ENCODE peak calls at places on chromosome 4, in eight cellular contexts. D, L, M, X, E, A, V and P are unnamed samples.

GRCh38 chr4:988726-989721 is 2.2 kb downstream of the IDUA start:
- DNase-seq in D (no peak), L (no peak), M (no peak), X (no peak), E (no peak), A (no peak), V (no peak), P (no peak)

GRCh38 chr4:79249879-79250503 is 75.9 kb downstream of the NAA11 start:
- DNase-seq in D (no peak), L (no peak), M (no peak), X (no peak), E (no peak), A (no peak), V (no peak), P (no peak)

GRCh38 chr4:182246401-182247205 is 3.4 kb downstream of the TENM3 start:
- DNase-seq in D (no peak), L (no peak), M (no peak), X (no peak), E (no peak), A (peak; percentile 78), V (no peak), P (no peak)

GRCh38 chr4:5429747-5430146 is 278.6 kb downstream of the EVC2 start:
- DNase-seq in D (no peak), L (no peak), M (no peak), X (no peak), E (no peak), A (no peak), V (no peak), P (no peak)

GRCh38 chr4:137283737-137284136 is 248.6 kb downstream of the PCDH18 start:
- DNase-seq in D (no peak), L (no peak), M (no peak), X (no peak), E (no peak), A (peak; percentile 39), V (no peak), P (no peak)

GRCh38 chr4:83216856-83217683 is 67.5 kb downstream of the COQ2 start:
- DNase-seq in D (no peak), L (no peak), M (no peak), X (no peak), E (no peak), A (no peak), V (no peak), P (no peak)

GRCh38 chr4:118270492-118270891 is 82.3 kb downstream of the PRSS12 start:
- DNase-seq in D (no peak), L (no peak), M (no peak), X (no peak), E (peak; percentile 65), A (peak; percentile 66), V (no peak), P (no peak)

GRCh38 chr4:13218316-13218958 is 265.7 kb downstream of the RAB28 start:
- DNase-seq in D (peak; percentile 22), L (no peak), M (no peak), X (no peak), E (no peak), A (no peak), V (no peak), P (no peak)

GRCh38 chr4:126530996-126531585 is 1101.7 kb upstream of the INTU start:
- DNase-seq in D (no peak), L (no peak), M (no peak), X (no peak), E (no peak), A (peak; percentile 2), V (no peak), P (no peak)

GRCh38 chr4:144355809-144356757 is 215.6 kb upstream of the GYPA start:
- DNase-seq in D (no peak), L (peak; percentile 51), M (no peak), X (no peak), E (peak; percentile 88), A (peak; percentile 78), V (no peak), P (no peak)

GRCh38 chr4:107838763-107839162 is 14.0 kb downstream of the SGMS2 start:
- DNase-seq in D (no peak), L (no peak), M (no peak), X (no peak), E (no peak), A (peak; percentile 38), V (no peak), P (no peak)

GRCh38 chr4:66688674-66689073 is 856.6 kb downstream of the CENPC start:
- DNase-seq in D (no peak), L (no peak), M (no peak), X (no peak), E (no peak), A (peak; percentile 9), V (no peak), P (no peak)

GRCh38 chr4:47213971-47214370 is 182.6 kb downstream of the GABRB1 start:
- DNase-seq in D (no peak), L (no peak), M (no peak), X (no peak), E (no peak), A (peak; percentile 96), V (no peak), P (no peak)
- H3K27ac ChIP-seq in D (no peak overlapping the region), L (no peak overlapping the region), M (no peak overlapping the region), X (no peak overlapping the region), E (no peak overlapping the region), A (no peak overlapping the region), V (no peak overlapping the region), P (peak overlapping the region; percentile 42)

DNA sequence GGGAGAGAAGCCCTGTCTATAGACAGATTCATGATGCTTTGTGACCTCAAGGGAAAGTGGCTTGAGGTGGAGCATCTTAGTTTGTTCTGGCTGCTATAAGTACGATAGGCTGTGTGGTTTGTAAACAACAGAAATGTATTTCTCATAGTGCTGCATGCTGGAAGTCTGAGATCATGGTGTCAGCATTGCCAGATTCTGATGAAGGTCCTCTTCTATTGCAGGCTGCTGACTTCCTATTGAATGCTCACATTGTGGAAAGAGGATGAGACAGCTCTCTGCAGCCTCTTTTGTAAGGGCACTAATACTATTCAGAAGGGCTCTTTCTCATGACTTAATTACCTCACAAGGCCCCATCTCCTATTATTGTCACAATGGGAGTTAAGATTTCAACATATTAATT is 1674.0 kb upstream of the PCDH7 start:
- DNase-seq in D (no peak), L (no peak), M (no peak), X (no peak), E (peak; percentile 6), A (peak; percentile 92), V (no peak), P (no peak)
- H3K27ac ChIP-seq in D (no peak overlapping the region), L (no peak overlapping the region), M (no peak overlapping the region), X (no peak overlapping the region), E (no peak overlapping the region), A (peak overlapping the region; percentile 49), V (no peak overlapping the region), P (peak overlapping the region; percentile 68)

GRCh38 chr4:147866532-147867271 is 134.8 kb downstream of the ARHGAP10 start:
- DNase-seq in D (peak; percentile 92), L (peak; percentile 66), M (peak; percentile 98), X (peak; percentile 95), E (peak; percentile 94), A (peak; percentile 91), V (peak; percentile 94), P (peak; percentile 78)

GRCh38 chr4:147863111-147863747 is 131.3 kb downstream of the ARHGAP10 start:
- DNase-seq in D (no peak), L (no peak), M (no peak), X (no peak), E (no peak), A (no peak), V (no peak), P (no peak)

GRCh38 chr4:147863808-147864472 is 132.1 kb downstream of the ARHGAP10 start:
- DNase-seq in D (no peak), L (no peak), M (no peak), X (peak; percentile 59), E (no peak), A (peak; percentile 44), V (no peak), P (no peak)

GRCh38 chr4:147865926-147866325 is 134.0 kb downstream of the ARHGAP10 start:
- DNase-seq in D (no peak), L (no peak), M (no peak), X (no peak), E (no peak), A (peak; percentile 60), V (no peak), P (no peak)

GRCh38 chr4:147864591-147864990 is 132.7 kb downstream of the ARHGAP10 start:
- DNase-seq in D (no peak), L (no peak), M (no peak), X (no peak), E (no peak), A (peak; percentile 24), V (no peak), P (no peak)
- H3K27ac ChIP-seq in D (no peak overlapping the region), L (no peak overlapping the region), M (peak overlapping the region; percentile 8), X (no peak overlapping the region), E (no peak overlapping the region), A (no peak overlapping the region), V (no peak overlapping the region), P (no peak overlapping the region)

GRCh38 chr4:153241970-153242847 is 38.0 kb downstream of the TRIM2 start:
- DNase-seq in D (no peak), L (no peak), M (no peak), X (no peak), E (no peak), A (peak; percentile 73), V (no peak), P (no peak)
- H3K27ac ChIP-seq in D (no peak overlapping the region), L (no peak overlapping the region), M (peak overlapping the region; percentile 30), X (no peak overlapping the region), E (no peak overlapping the region), A (peak overlapping the region; percentile 37), V (no peak overlapping the region), P (peak overlapping the region; percentile 49)

DNA sequence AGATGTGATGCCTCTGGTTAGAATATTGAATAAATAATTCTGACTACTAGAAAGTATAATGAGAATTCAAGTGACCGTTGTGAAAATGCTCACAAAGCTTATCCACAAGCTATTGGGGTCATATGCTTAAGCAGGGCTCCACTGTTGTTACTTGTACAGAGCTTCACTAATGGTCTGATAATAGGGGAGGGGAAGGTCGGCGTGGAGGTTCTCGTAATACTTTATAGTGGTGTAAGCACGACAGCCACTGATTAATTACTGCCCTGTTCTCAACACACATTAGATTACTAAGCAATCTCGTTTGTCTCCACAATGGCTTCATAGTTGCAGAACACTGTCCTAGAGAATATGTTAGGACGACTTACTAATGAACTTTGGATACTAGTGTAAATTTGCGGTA is 11.6 kb downstream of the UNC5C start:
- DNase-seq in D (no peak), L (no peak), M (no peak), X (no peak), E (no peak), A (no peak), V (no peak), P (no peak)
- H3K27ac ChIP-seq in D (no peak overlapping the region), L (no peak overlapping the region), M (peak overlapping the region; percentile 99), X (no peak overlapping the region), E (no peak overlapping the region), A (no peak overlapping the region), V (no peak overlapping the region), P (peak overlapping the region; percentile 80)

GRCh38 chr4:75207902-75208301 is 275.0 kb downstream of the PARM1 start:
- DNase-seq in D (no peak), L (no peak), M (no peak), X (no peak), E (no peak), A (no peak), V (no peak), P (no peak)

GRCh38 chr4:75211422-75211821 is 278.5 kb downstream of the PARM1 start:
- DNase-seq in D (no peak), L (no peak), M (no peak), X (no peak), E (no peak), A (no peak), V (no peak), P (no peak)

GRCh38 chr4:75213480-75213879 is 280.6 kb downstream of the PARM1 start:
- DNase-seq in D (no peak), L (no peak), M (no peak), X (no peak), E (no peak), A (no peak), V (no peak), P (no peak)
- H3K27ac ChIP-seq in D (no peak overlapping the region), L (no peak overlapping the region), M (no peak overlapping the region), X (no peak overlapping the region), E (no peak overlapping the region), A (no peak overlapping the region), V (no peak overlapping the region), P (no peak overlapping the region)